ENCODE peak calls at places on chromosomes 3 and 15, in six cellular contexts. R is pancreas, D is kidney, A is endodermal cell, W is stomach, S is left ventricle myocardium inferior. Z is an unnamed sample. For H3K36me3, the result is how much of the 10 kb centered on the place peaks cover.

GRCh38 chr3:185658504-185658912 is 72.4 kb downstream of the SENP2 start:
- DNase-seq in R (no peak), D (peak), A (no peak), W (peak), S (peak), Z (no peak)

GRCh38 chr15:29465196-29465595 is 195.6 kb upstream of the NSMCE3 start:
- DNase-seq in R (no peak), D (no peak), A (peak), W (no peak), S (no peak), Z (no peak)

GRCh38 chr15:75059607-75060006 is 36.2 kb downstream of the PPCDC start:
- DNase-seq in R (peak), D (no peak), A (peak), W (no peak), S (no peak), Z (no peak)

GRCh38 chr3:134483195-134483890 is 2.4 kb downstream of the ANAPC13 start:
- DNase-seq in R (no peak), D (no peak), A (no peak), W (no peak), S (no peak), Z (no peak)

GRCh38 chr3:192652731-192653130 is 74.6 kb downstream of the FGF12 start:
- DNase-seq in R (no peak), D (no peak), A (no peak), W (no peak), S (no peak), Z (no peak)

GRCh38 chr3:111761309-111761795 is 97.7 kb upstream of the PHLDB2 start:
- DNase-seq in R (no peak), D (no peak), A (no peak), W (no peak), S (no peak), Z (no peak)

GRCh38 chr3:195612075-195612800 is 28.5 kb upstream of the APOD start:
- DNase-seq in R (no peak), D (peak), A (peak), W (peak), S (no peak), Z (no peak)

GRCh38 chr15:92111756-92112155 is 258.2 kb downstream of the SLCO3A1 start:
- DNase-seq in R (no peak), D (no peak), A (no peak), W (no peak), S (no peak), Z (no peak)

GRCh38 chr3:127676456-127676855 is 3.7 kb downstream of the ABTB1 start:
- DNase-seq in R (peak), D (peak), A (peak), W (peak), S (no peak), Z (no peak)

GRCh38 chr3:123113889-123114450 is 47.1 kb downstream of the PDIA5 start:
- DNase-seq in R (no peak), D (no peak), A (no peak), W (no peak), S (no peak), Z (no peak)
- H3K36me3 ChIP-seq in R (under half), D (under half), A (half or more), W (half or more), S (half or more), Z (half or more)

GRCh38 chr3:179194931-179195330 is 46.8 kb downstream of the PIK3CA start:
- DNase-seq in R (no peak), D (no peak), A (peak), W (no peak), S (no peak), Z (no peak)

GRCh38 chr3:179192542-179192941 is 44.4 kb downstream of the PIK3CA start:
- DNase-seq in R (no peak), D (no peak), A (no peak), W (no peak), S (no peak), Z (no peak)

GRCh38 chr3:179186426-179186825 is 38.3 kb downstream of the PIK3CA start:
- DNase-seq in R (no peak), D (no peak), A (no peak), W (no peak), S (no peak), Z (no peak)

GRCh38 chr3:179189764-179190163 is 41.6 kb downstream of the PIK3CA start:
- DNase-seq in R (no peak), D (no peak), A (no peak), W (no peak), S (no peak), Z (no peak)
- TF ChIP-seq CTCF in R (no peak), D (no peak), A (no peak), W (no peak), S (no peak), Z (no peak)

GRCh38 chr3:129747982-129748381 is 141.5 kb upstream of the PLXND1 start:
- DNase-seq in R (no peak), D (no peak), A (no peak), W (no peak), S (no peak), Z (no peak)

GRCh38 chr3:129749692-129750091 is 143.2 kb upstream of the PLXND1 start:
- DNase-seq in R (no peak), D (no peak), A (no peak), W (no peak), S (no peak), Z (no peak)

GRCh38 chr3:129741794-129742193 is 135.3 kb upstream of the PLXND1 start:
- DNase-seq in R (no peak), D (no peak), A (no peak), W (no peak), S (no peak), Z (no peak)

GRCh38 chr3:129745253-129745652 is 138.8 kb upstream of the PLXND1 start:
- DNase-seq in R (no peak), D (no peak), A (no peak), W (no peak), S (no peak), Z (no peak)

GRCh38 chr3:129746629-129747028 is 140.2 kb upstream of the PLXND1 start:
- DNase-seq in R (no peak), D (no peak), A (no peak), W (no peak), S (no peak), Z (no peak)
- H3K4me3 ChIP-seq in R (no peak), D (no peak), A (no peak), W (no peak), S (no peak), Z (no peak)

GRCh38 chr15:80978685-80979084 is 10.9 kb downstream of the MESD start:
- DNase-seq in R (no peak), D (no peak), A (no peak), W (no peak), S (no peak), Z (no peak)

GRCh38 chr15:80982205-80982604 is 7.4 kb downstream of the MESD start:
- DNase-seq in R (no peak), D (no peak), A (no peak), W (no peak), S (no peak), Z (no peak)

GRCh38 chr15:80976851-80977250 is 12.8 kb downstream of the MESD start:
- DNase-seq in R (no peak), D (no peak), A (no peak), W (no peak), S (no peak), Z (no peak)

GRCh38 chr15:80977627-80978036 is 12.0 kb downstream of the MESD start:
- DNase-seq in R (peak), D (no peak), A (peak), W (peak), S (peak), Z (peak)

DNA sequence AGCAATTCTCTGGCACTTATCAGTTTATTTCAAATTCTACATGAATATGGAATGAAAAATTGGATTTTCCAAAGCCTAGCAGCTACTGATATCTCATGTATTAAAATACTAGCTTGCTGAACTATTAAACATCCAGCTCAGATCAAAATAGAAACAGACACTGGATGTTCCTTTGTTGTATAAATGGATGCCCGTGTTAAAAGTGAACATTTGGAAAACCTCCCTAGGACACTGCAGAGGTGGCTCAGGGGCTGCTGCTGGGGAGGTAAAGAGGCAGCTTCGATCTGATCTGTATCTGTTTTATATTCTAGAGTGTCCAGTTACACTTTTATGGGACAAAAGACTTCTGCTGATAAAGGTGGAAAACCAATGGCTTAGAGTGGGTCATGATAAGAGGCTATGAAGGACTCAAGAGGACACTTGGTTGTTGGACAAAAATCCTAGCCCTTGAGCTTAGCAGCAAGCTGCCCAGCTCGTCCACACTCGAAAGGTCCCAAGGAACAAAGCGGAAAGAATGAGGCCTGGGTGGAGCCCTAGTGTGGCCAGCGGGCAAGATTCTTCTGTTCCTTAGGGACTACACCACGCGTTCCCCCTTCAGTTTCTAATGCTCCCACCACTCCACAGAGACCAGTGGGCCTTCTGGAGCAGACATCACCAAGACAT is 9.9 kb downstream of the MESD start:
- DNase-seq in R (no peak), D (no peak), A (no peak), W (no peak), S (no peak), Z (no peak)
- H3K36me3 ChIP-seq in R (under half), D (under half), A (half or more), W (half or more), S (under half), Z (half or more)